ENCODE peak calls at places on chromosomes 13 and 19, in four cellular contexts. R is esophagus muscularis mucosa, V is stomach, B is upper lobe of left lung. H is an unnamed sample.

GRCh38 chr19:18091217-18091608 is 4.5 kb upstream of the IL12RB1 start:
- DNase-seq in R (no peak), V (peak; percentile 61), B (no peak), H (peak; percentile 48)

GRCh38 chr13:40502236-40502635 is 164.2 kb downstream of the FOXO1 start:
- DNase-seq in R (peak; percentile 53), V (no peak), B (no peak), H (no peak)

GRCh38 chr13:94928127-94928526 is 215.8 kb upstream of the SOX21 start:
- DNase-seq in R (no peak), V (no peak), B (no peak), H (no peak)

GRCh38 chr13:64684108-64684507 is 2546.0 kb downstream of the PCDH9 start:
- DNase-seq in R (no peak), V (no peak), B (no peak), H (no peak)

GRCh38 chr13:80161896-80162295 is 179.0 kb downstream of the SPRY2 start:
- DNase-seq in R (no peak), V (no peak), B (no peak), H (no peak)

GRCh38 chr19:13842294-13843103 is 34.4 kb upstream of the NANOS3 start:
- DNase-seq in R (no peak), V (peak; percentile 85), B (peak; percentile 97), H (peak; percentile 90)

GRCh38 chr13:62088155-62088554 is 672.5 kb upstream of the PCDH20 start:
- DNase-seq in R (no peak), V (no peak), B (no peak), H (no peak)

GRCh38 chr19:1742989-1743696 is 10.2 kb upstream of the ONECUT3 start:
- DNase-seq in R (no peak), V (no peak), B (peak; percentile 52), H (no peak)

GRCh38 chr19:14556662-14557188 is 15.1 kb downstream of the NDUFB7 start:
- DNase-seq in R (no peak), V (peak; percentile 78), B (peak; percentile 93), H (peak; percentile 59)

GRCh38 chr19:10861118-10861651 is 10.2 kb upstream of the CARM1 start:
- DNase-seq in R (no peak), V (peak; percentile 58), B (no peak), H (no peak)

GRCh38 chr19:53873451-53874383 is 6.0 kb downstream of the MYADM start:
- DNase-seq in R (no peak), V (no peak), B (peak; percentile 87), H (no peak)

GRCh38 chr13:51479199-51479523 is 26.3 kb upstream of the INTS6 start:
- DNase-seq in R (no peak), V (no peak), B (no peak), H (no peak)

GRCh38 chr13:108437496-108437895 is 168.0 kb downstream of the TNFSF13B start:
- DNase-seq in R (no peak), V (no peak), B (no peak), H (no peak)

GRCh38 chr19:5642204-5642603 is 19.3 kb downstream of the SAFB start:
- DNase-seq in R (no peak), V (peak; percentile 5), B (no peak), H (no peak)

GRCh38 chr13:32040052-32040642 is 8.6 kb downstream of the FRY start:
- DNase-seq in R (no peak), V (no peak), B (no peak), H (no peak)

GRCh38 chr13:51805313-51805712 is 1.4 kb upstream of the DHRS12 start:
- DNase-seq in R (no peak), V (no peak), B (no peak), H (no peak)

GRCh38 chr19:7312816-7313215 is 18.6 kb upstream of the INSR start:
- DNase-seq in R (no peak), V (no peak), B (no peak), H (no peak)

DNA sequence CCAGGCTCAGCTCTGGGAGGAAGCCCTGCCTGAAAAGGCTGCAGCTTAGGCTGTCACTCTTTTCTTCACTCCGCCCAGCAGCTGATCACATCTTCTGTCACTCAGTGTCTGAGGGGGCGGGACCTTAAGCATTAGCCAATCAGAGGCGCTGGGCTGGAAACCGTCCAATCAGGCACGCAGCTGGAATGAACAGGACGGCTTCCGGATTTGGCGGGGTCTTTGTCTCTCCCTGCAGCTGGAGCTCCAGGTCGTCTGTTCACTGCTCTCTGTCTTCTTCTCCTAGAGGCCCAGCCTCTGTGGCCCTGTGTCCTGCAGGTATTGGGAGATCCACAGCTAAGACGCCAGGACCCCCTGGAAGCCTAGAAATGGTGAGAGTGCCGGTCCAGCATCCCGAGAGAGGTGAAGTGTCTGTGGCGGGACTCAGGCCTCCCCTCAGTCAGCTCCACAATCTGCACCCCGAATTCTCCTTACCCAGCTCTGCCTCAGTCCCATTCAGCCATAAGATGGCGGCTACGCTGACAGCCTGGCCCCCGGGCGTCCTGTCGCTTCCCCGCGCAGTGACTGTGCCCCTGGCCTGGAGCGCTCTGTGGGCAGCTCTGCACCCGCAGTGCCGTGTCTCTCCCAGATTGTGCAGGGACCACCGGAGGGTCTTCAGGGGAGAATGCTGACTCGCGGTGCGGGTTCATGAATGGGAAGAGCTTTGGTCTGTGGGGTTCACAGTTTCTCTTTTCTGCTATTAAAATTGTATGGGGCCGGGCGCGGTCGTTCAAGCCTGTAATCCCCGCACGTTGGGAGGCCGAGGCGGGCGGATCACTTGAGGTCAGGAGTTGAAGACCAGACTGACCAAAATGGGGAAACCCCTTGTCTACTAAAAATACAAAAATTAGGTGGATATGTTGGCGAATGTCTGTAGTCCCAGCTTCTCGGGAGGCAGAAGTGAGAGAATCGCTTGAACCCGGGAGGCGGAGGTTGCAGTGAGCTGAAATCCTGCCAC is at the start of gene ZNF66:
- DNase-seq in R (peak; percentile 99), V (peak; percentile 98), B (peak; percentile 81), H (peak; percentile 99)
- TF ChIP-seq POLR2AphosphoS5 in R (peak; percentile 66), V (peak; percentile 73), B (peak; percentile 79), H (no peak)

GRCh38 chr19:4449022-4449825 is 8.4 kb downstream of the UBXN6 start:
- DNase-seq in R (no peak), V (no peak), B (no peak), H (peak; percentile 66)

GRCh38 chr19:4449826-4450075 is 7.8 kb downstream of the UBXN6 start:
- DNase-seq in R (no peak), V (no peak), B (no peak), H (no peak)

GRCh38 chr19:4446801-4447200 is 10.8 kb downstream of the UBXN6 start:
- DNase-seq in R (no peak), V (no peak), B (peak; percentile 54), H (no peak)

GRCh38 chr19:4447327-4448146 is 10.1 kb downstream of the UBXN6 start:
- DNase-seq in R (no peak), V (no peak), B (peak; percentile 62), H (no peak)

GRCh38 chr19:4448147-4448985 is 9.2 kb downstream of the UBXN6 start:
- DNase-seq in R (no peak), V (no peak), B (peak; percentile 71), H (no peak)
- TF ChIP-seq POLR2A in R (no peak), V (no peak), B (no peak), H (no peak)

GRCh38 chr13:34207872-34208271 is 389.9 kb downstream of the RFC3 start:
- DNase-seq in R (no peak), V (no peak), B (no peak), H (no peak)

GRCh38 chr13:34208326-34208725 is 390.4 kb downstream of the RFC3 start:
- DNase-seq in R (no peak), V (no peak), B (no peak), H (no peak)

DNA sequence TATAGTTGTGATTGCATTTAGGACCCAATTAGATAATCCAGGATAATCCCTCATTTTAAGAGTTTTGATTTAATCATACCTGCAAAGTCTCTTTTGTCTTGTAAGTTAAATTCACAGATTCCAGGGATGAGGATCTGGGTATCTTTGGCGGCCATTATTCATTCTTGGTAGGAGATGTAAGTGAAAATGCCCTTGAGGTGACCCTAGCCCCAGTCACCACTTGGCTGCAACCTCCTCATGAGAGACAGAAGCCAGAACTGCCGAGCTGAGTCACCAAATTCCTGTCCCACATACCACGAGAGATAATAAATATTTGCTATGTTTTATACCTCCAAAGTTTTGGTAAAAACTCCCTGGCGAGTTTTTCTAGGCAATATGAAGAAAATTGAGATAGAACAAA is 389.4 kb downstream of the RFC3 start:
- DNase-seq in R (no peak), V (no peak), B (no peak), H (no peak)
- TF ChIP-seq POLR2AphosphoS5 in R (no peak), V (no peak), B (no peak), H (no peak)

GRCh38 chr19:29841559-29842367 is 30.0 kb downstream of the CCNE1 start:
- DNase-seq in R (peak; percentile 70), V (no peak), B (no peak), H (no peak)

GRCh38 chr19:29843180-29844051 is 31.6 kb downstream of the CCNE1 start:
- DNase-seq in R (peak; percentile 92), V (no peak), B (peak; percentile 84), H (no peak)

GRCh38 chr19:29842471-29843179 is 30.8 kb downstream of the CCNE1 start:
- DNase-seq in R (peak; percentile 78), V (no peak), B (no peak), H (no peak)

GRCh38 chr19:29845576-29846176 is 33.9 kb downstream of the CCNE1 start:
- DNase-seq in R (no peak), V (no peak), B (peak; percentile 79), H (no peak)

GRCh38 chr19:29844891-29845575 is 33.2 kb downstream of the CCNE1 start:
- DNase-seq in R (peak; percentile 98), V (peak; percentile 94), B (peak; percentile 99), H (peak; percentile 92)
- TF ChIP-seq POLR2A in R (no peak), V (no peak), B (no peak), H (no peak)